ENCODE peak calls at places on chromosomes 3 and 15, in ten cellular contexts. A, U, I, G, M, R, W, Z, N and V are unnamed samples.

GRCh38 chr3:184780981-184781515 is 30.9 kb upstream of the VPS8 start:
- DNase-seq in A (no peak), U (no peak), I (no peak), G (no peak), M (no peak), R (no peak), W (no peak), Z (no peak), N (no peak), V (peak; percentile 21)

GRCh38 chr3:177816667-177817208 is 619.5 kb upstream of the TBL1XR1 start:
- DNase-seq in A (no peak), U (no peak), I (no peak), G (no peak), M (no peak), R (peak; percentile 85), W (peak; percentile 74), Z (peak; percentile 67), N (peak; percentile 80), V (peak; percentile 43)

GRCh38 chr3:13157986-13158385 is 84.8 kb upstream of the IQSEC1 start:
- DNase-seq in A (no peak), U (no peak), I (no peak), G (no peak), M (no peak), R (no peak), W (no peak), Z (no peak), N (no peak), V (no peak)

GRCh38 chr3:9078561-9079240 is 115.4 kb upstream of the RAD18 start:
- DNase-seq in A (no peak), U (no peak), I (no peak), G (no peak), M (peak; percentile 25), R (no peak), W (no peak), Z (no peak), N (no peak), V (no peak)

GRCh38 chr3:77081240-77081661 is 41.4 kb downstream of the ROBO2 start:
- DNase-seq in A (peak; percentile 31), U (no peak), I (no peak), G (no peak), M (no peak), R (no peak), W (peak; percentile 39), Z (peak; percentile 14), N (peak; percentile 93), V (no peak)

GRCh38 chr3:42052132-42052866 is 38.9 kb upstream of the TRAK1 start:
- DNase-seq in A (no peak), U (peak; percentile 57), I (no peak), G (no peak), M (peak; percentile 68), R (peak; percentile 99), W (no peak), Z (no peak), N (peak; percentile 84), V (peak; percentile 67)

GRCh38 chr3:172283848-172284357 is 164.4 kb downstream of the GHSR start:
- DNase-seq in A (no peak), U (no peak), I (no peak), G (no peak), M (no peak), R (no peak), W (no peak), Z (no peak), N (no peak), V (no peak)

GRCh38 chr3:101833446-101833974 is 15.8 kb upstream of the NFKBIZ start:
- DNase-seq in A (no peak), U (no peak), I (no peak), G (no peak), M (no peak), R (no peak), W (no peak), Z (no peak), N (no peak), V (no peak)

GRCh38 chr15:24916305-24917009 is 38.3 kb upstream of the SNRPN start:
- DNase-seq in A (no peak), U (no peak), I (no peak), G (no peak), M (no peak), R (no peak), W (no peak), Z (no peak), N (no peak), V (no peak)

GRCh38 chr3:157527471-157527881 is 24.3 kb upstream of the VEPH1 start:
- DNase-seq in A (no peak), U (no peak), I (no peak), G (no peak), M (no peak), R (peak; percentile 53), W (no peak), Z (no peak), N (peak; percentile 62), V (peak; percentile 14)

GRCh38 chr15:69497634-69498033 is 45.0 kb downstream of the RPLP1 start:
- DNase-seq in A (no peak), U (no peak), I (no peak), G (no peak), M (no peak), R (no peak), W (no peak), Z (no peak), N (no peak), V (no peak)

GRCh38 chr3:142270407-142270806 is 45.0 kb upstream of the GK5 start:
- DNase-seq in A (no peak), U (no peak), I (peak; percentile 56), G (no peak), M (no peak), R (no peak), W (no peak), Z (no peak), N (no peak), V (no peak)

GRCh38 chr3:197593046-197593380 is 37.2 kb upstream of the BDH1 start:
- DNase-seq in A (peak; percentile 8), U (no peak), I (no peak), G (no peak), M (no peak), R (no peak), W (no peak), Z (no peak), N (no peak), V (no peak)

GRCh38 chr3:72951259-72951722 is 45.3 kb upstream of the PPP4R2 start:
- DNase-seq in A (no peak), U (no peak), I (no peak), G (no peak), M (no peak), R (no peak), W (no peak), Z (no peak), N (no peak), V (no peak)

GRCh38 chr3:186882125-186882524 is 39.6 kb downstream of the ADIPOQ start:
- DNase-seq in A (no peak), U (no peak), I (no peak), G (no peak), M (no peak), R (peak; percentile 7), W (no peak), Z (no peak), N (no peak), V (peak; percentile 30)

GRCh38 chr15:47384776-47385175 is 332.5 kb upstream of the SEMA6D start:
- DNase-seq in A (no peak), U (no peak), I (no peak), G (no peak), M (no peak), R (no peak), W (no peak), Z (no peak), N (no peak), V (no peak)

GRCh38 chr3:2770451-2770850 is 339.7 kb downstream of the IL5RA start:
- DNase-seq in A (no peak), U (no peak), I (no peak), G (no peak), M (no peak), R (no peak), W (no peak), Z (no peak), N (no peak), V (no peak)

GRCh38 chr3:2765002-2765579 is 345.1 kb downstream of the IL5RA start:
- DNase-seq in A (peak; percentile 28), U (no peak), I (no peak), G (no peak), M (no peak), R (no peak), W (peak; percentile 16), Z (no peak), N (no peak), V (no peak)
- TF ChIP-seq CTCF in A (peak; percentile 59), U (no peak), I (no peak), G (no peak), M (no peak), R (no peak), W (no peak), Z (no peak), N (no peak), V (no peak)

GRCh38 chr3:130242850-130243569 is 102.5 kb upstream of the COL6A5 start:
- DNase-seq in A (peak; percentile 59), U (no peak), I (no peak), G (no peak), M (no peak), R (peak; percentile 2), W (peak; percentile 38), Z (no peak), N (peak; percentile 22), V (no peak)
- TF ChIP-seq CTCF in A (peak; percentile 61), U (no peak), I (no peak), G (no peak), M (no peak), R (no peak), W (no peak), Z (no peak), N (no peak), V (peak; percentile 52)

GRCh38 chr3:104561324-104561723 is 805.4 kb upstream of the ALCAM start:
- DNase-seq in A (no peak), U (no peak), I (no peak), G (no peak), M (no peak), R (no peak), W (no peak), Z (no peak), N (no peak), V (no peak)

GRCh38 chr3:104566054-104566453 is 800.7 kb upstream of the ALCAM start:
- DNase-seq in A (no peak), U (no peak), I (no peak), G (no peak), M (no peak), R (no peak), W (no peak), Z (no peak), N (no peak), V (no peak)

GRCh38 chr3:104564045-104564643 is 802.6 kb upstream of the ALCAM start:
- DNase-seq in A (peak; percentile 56), U (no peak), I (no peak), G (peak; percentile 62), M (no peak), R (peak; percentile 63), W (peak; percentile 56), Z (no peak), N (peak; percentile 59), V (peak; percentile 39)
- TF ChIP-seq CTCF in A (peak; percentile 53), U (peak; percentile 22), I (peak; percentile 61), G (peak; percentile 86), M (no peak), R (peak; percentile 74), W (peak; percentile 16), Z (peak; percentile 63), N (peak; percentile 74), V (peak; percentile 90)

DNA sequence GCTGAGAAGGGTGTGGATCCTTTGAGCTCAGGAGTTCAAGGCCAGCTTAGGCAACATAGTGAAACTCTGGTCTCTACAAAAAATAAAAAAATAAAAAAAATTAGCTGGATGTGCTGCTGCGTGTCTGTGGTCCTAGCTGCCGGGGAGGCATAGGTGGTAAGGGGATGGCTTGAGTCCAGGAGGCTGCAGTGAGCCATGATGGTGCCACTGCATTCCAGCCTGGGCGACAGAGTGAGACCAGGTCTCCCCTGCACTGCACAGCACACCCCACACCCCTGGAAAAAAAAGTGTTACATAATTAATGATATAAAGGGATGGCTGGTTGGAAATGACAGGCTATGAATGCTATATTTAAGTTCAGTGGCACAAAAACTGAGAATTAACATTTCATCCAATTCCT is 11.6 kb downstream of the ARL8B start:
- DNase-seq in A (no peak), U (no peak), I (no peak), G (no peak), M (no peak), R (no peak), W (no peak), Z (no peak), N (no peak), V (no peak)
- TF ChIP-seq CTCF in A (no peak), U (no peak), I (no peak), G (no peak), M (no peak), R (no peak), W (no peak), Z (no peak), N (no peak), V (no peak)